ENCODE peak calls at places on chromosome 17, in six cellular contexts. Q, N, Y, W, I and R are unnamed samples.

GRCh38 chr17:45353047-45353446 is 36.2 kb upstream of the MAP3K14 start:
- DNase-seq in Q (no peak), N (no peak), Y (no peak), W (no peak), I (no peak), R (no peak)

GRCh38 chr17:46216682-46217081 is 23.5 kb upstream of the KANSL1 start:
- DNase-seq in Q (no peak), N (no peak), Y (no peak), W (no peak), I (peak; percentile 1), R (no peak)

GRCh38 chr17:21282231-21282630 is 2.3 kb upstream of the MAP2K3 start:
- DNase-seq in Q (no peak), N (no peak), Y (peak; percentile 95), W (peak; percentile 76), I (peak; percentile 95), R (no peak)

GRCh38 chr17:64323774-64324173 is 60.7 kb upstream of the TEX2 start:
- DNase-seq in Q (no peak), N (no peak), Y (no peak), W (no peak), I (no peak), R (no peak)

GRCh38 chr17:5561736-5562135 is 22.6 kb downstream of the NLRP1 start:
- DNase-seq in Q (no peak), N (no peak), Y (no peak), W (no peak), I (no peak), R (no peak)

GRCh38 chr17:15742051-15742795 is 10.1 kb downstream of the TBC1D26 start:
- DNase-seq in Q (no peak), N (no peak), Y (no peak), W (no peak), I (no peak), R (no peak)

GRCh38 chr17:64420143-64420670 is 28.7 kb upstream of the MILR1 start:
- DNase-seq in Q (no peak), N (no peak), Y (peak; percentile 59), W (peak; percentile 83), I (peak; percentile 91), R (no peak)

GRCh38 chr17:55238931-55239297 is 25.8 kb upstream of the HLF start:
- DNase-seq in Q (no peak), N (no peak), Y (no peak), W (peak; percentile 41), I (no peak), R (no peak)

GRCh38 chr17:82726427-82726826 is 9.0 kb upstream of the FN3K start:
- DNase-seq in Q (no peak), N (no peak), Y (no peak), W (no peak), I (no peak), R (no peak)

GRCh38 chr17:49254066-49254465 is 23.5 kb upstream of the PHOSPHO1 start:
- DNase-seq in Q (no peak), N (no peak), Y (no peak), W (no peak), I (no peak), R (no peak)

GRCh38 chr17:50620237-50620636 is 14.4 kb upstream of the ABCC3 start:
- DNase-seq in Q (no peak), N (no peak), Y (no peak), W (no peak), I (no peak), R (no peak)

GRCh38 chr17:1078062-1078711 is 81.3 kb downstream of the TIMM22 start:
- DNase-seq in Q (no peak), N (no peak), Y (no peak), W (no peak), I (no peak), R (no peak)

GRCh38 chr17:7403043-7403901 is 625 bp downstream of the TMEM256 start:
- DNase-seq in Q (no peak), N (peak; percentile 57), Y (no peak), W (peak; percentile 85), I (no peak), R (no peak)

DNA sequence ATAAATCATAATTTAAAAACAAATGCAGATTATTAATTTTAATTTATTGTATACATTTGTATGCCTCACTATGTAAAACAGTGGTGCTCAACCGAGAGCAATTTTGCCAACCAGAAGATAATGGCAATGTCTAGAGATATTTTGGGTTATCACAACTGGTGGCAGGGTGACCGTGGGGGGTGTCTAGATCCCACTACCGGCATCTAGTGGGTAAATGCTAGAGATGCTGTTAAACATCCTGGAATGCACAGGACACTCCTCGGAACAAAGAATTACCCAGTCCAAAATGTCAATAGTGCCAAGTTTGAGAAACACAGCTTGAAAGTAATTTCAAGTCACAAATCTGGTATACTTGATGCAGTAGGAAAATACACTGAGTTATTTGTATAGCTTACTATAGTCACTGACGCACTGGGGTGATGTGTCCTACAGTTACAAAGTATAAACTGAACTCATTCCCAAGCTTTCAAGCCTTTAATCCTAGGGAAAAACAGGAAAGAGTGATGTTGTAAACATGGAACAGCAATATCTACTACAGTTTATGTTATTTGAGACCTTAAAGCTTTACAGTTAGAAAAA is 133.5 kb downstream of the BRIP1 start:
- DNase-seq in Q (no peak), N (no peak), Y (no peak), W (no peak), I (no peak), R (no peak)
- TF ChIP-seq CTCF in Q (no peak), N (no peak), Y (peak; percentile 20), W (no peak), I (no peak), R (no peak)

DNA sequence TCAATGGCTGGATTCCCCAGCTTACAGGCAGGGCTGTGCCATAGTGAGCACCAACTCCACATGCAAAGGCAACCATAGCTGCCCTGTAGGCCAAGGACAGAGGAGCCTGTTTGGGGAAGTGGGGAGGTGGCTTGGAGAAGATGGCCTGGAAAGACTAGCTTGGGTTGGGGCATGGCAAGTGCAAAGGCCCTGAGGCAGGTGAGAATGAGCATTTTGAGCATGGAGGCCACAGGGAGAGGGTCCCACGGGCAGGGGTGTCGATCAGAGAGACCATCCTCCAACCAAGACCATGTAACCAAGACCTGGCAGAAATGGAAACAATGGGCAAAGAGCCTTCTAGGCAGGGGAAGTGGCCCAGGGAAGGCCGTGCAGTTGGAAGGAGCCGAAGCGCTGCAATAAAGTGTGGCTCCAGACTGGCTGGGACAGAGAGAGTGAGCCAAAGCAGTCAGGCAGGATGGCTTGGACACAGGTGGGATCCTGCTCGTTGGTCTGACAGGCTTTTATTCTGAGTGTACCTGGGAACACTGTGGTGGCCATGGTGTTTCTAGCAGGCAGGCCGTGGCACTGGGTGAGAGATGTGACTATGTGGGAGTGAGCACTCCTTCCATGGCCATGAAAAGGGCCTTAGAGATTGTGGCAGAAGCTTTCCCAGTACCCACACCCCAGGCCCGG is 24.8 kb upstream of the MPRIP start:
- DNase-seq in Q (no peak), N (no peak), Y (no peak), W (no peak), I (no peak), R (no peak)
- H3K27ac ChIP-seq in Q (peak overlapping the region; percentile 76), N (no peak overlapping the region), Y (no peak overlapping the region), W (peak overlapping the region; percentile 95), I (peak overlapping the region; percentile 96), R (no peak overlapping the region)

DNA sequence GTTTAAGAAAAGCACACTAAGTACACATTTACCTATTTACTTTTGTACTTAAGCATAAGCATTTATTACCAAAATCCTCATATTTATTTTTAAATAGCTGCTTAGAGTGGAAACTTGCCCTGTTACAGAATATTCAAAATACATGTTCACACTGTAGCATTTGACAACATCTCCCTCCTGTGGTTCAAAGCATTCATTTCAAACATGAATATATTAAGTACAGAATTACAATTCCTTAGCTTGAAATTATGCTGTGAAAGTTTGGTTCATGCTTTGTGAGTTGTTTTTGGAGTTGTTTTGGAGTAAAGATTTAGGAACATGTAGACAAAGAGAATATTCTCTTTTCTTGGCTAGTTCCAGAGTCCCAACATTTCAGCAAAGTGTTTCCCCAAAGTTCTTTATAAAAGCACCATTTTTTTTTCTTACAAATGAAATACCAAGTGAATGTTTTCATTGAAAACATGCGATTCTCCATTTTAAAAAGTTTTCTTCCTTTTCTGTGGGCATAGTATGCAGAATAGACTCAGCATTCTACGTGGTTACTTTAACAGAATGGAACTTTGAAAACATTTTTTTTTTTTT is 33.2 kb downstream of the TUBD1 start:
- DNase-seq in Q (no peak), N (no peak), Y (peak; percentile 49), W (no peak), I (peak; percentile 85), R (no peak)
- TF ChIP-seq CTCF in Q (peak; percentile 69), N (peak; percentile 81), Y (peak; percentile 44), W (peak; percentile 68), I (peak; percentile 94), R (peak; percentile 52)

GRCh38 chr17:41008811-41009210 is at the start of gene KRTAP3-1:
- DNase-seq in Q (no peak), N (no peak), Y (no peak), W (no peak), I (no peak), R (no peak)
- H3K27ac ChIP-seq in Q (no peak within 1 kb of the TSS), N (no peak within 1 kb of the TSS), Y (no peak within 1 kb of the TSS), W (no peak within 1 kb of the TSS), I (peak within 1 kb of the TSS; percentile 28), R (no peak within 1 kb of the TSS)

GRCh38 chr17:58324409-58325288 is 3.9 kb downstream of the TSPOAP1 start:
- DNase-seq in Q (no peak), N (no peak), Y (no peak), W (peak; percentile 83), I (peak; percentile 56), R (no peak)

GRCh38 chr17:58327363-58328194 is 1.0 kb downstream of the TSPOAP1 start:
- DNase-seq in Q (no peak), N (no peak), Y (no peak), W (no peak), I (no peak), R (no peak)

GRCh38 chr17:58326609-58327341 is 1.8 kb downstream of the TSPOAP1 start:
- DNase-seq in Q (no peak), N (no peak), Y (no peak), W (no peak), I (no peak), R (no peak)

GRCh38 chr17:58325289-58325726 is 3.3 kb downstream of the TSPOAP1 start:
- DNase-seq in Q (no peak), N (no peak), Y (no peak), W (peak; percentile 46), I (no peak), R (no peak)

GRCh38 chr17:58325976-58326468 is 2.6 kb downstream of the TSPOAP1 start:
- DNase-seq in Q (no peak), N (no peak), Y (no peak), W (no peak), I (no peak), R (no peak)
- TF ChIP-seq CTCF in Q (no peak), N (no peak), Y (no peak), W (no peak), I (no peak), R (no peak)

DNA sequence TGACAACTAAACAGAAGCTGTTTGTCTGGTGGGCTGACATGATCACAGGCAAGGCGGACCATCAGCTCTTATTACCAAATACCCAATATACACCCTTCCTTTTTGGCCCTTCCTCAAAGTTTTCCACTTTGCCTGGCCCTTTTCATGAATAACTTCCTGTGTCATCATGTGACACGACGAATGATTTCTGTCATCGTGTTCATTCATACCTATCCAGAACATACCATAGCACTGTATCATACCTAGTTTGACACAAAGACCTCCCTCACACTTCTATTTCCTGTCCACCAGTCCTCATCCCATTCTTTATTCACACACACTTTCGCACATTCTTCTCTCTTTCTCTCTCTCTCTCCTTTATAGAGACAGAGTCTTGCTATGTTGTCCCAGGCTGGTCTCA is 131.8 kb downstream of the STX8 start:
- DNase-seq in Q (no peak), N (no peak), Y (no peak), W (no peak), I (no peak), R (no peak)
- H3K27ac ChIP-seq in Q (no peak overlapping the region), N (no peak overlapping the region), Y (no peak overlapping the region), W (no peak overlapping the region), I (no peak overlapping the region), R (no peak overlapping the region)